ENCODE peak calls at places on chromosomes 7 and 10, in ten cellular contexts. W is colonic mucosa, U is tibial nerve, Q is neural progenitor cell, E is GM12865, I is brain microvascular endothelial cell, T is fibroblast of mammary gland, F is tibial artery, M is NB4, C is bronchial epithelial cell. K is an unnamed sample.

GRCh38 chr10:16751244-16751643 is 66.0 kb downstream of the RSU1 start:
- DNase-seq in T (no peak), M (no peak), E (no peak), I (no peak), W (no peak), F (no peak), Q (no peak), U (no peak), C (no peak), K (no peak)

GRCh38 chr7:157612664-157613561 is 276.1 kb downstream of the DNAJB6 start:
- DNase-seq in C (no peak), F (peak; percentile 21), U (no peak), E (no peak), Q (peak; percentile 31), M (peak; percentile 99), I (peak; percentile 15), W (peak; percentile 29), T (peak; percentile 16), K (peak; percentile 13)

GRCh38 chr10:103668351-103669242 is 175.1 kb downstream of the NEURL1 start:
- DNase-seq in U (peak; percentile 65), W (peak; percentile 52), M (peak; percentile 81), C (no peak), F (peak; percentile 82), E (no peak), Q (peak; percentile 45), T (peak; percentile 64), I (peak; percentile 47), K (peak; percentile 89)

GRCh38 chr7:130352335-130353074 is 7.9 kb downstream of the CPA5 start:
- DNase-seq in W (no peak), I (peak; percentile 10), U (no peak), T (peak; percentile 72), M (no peak), E (no peak), Q (peak; percentile 45), C (peak; percentile 65), F (no peak), K (peak; percentile 53)

GRCh38 chr10:117074621-117075020 is 63.4 kb downstream of the VAX1 start:
- DNase-seq in U (no peak), C (peak; percentile 18), T (no peak), M (no peak), W (peak; percentile 31), F (no peak), Q (peak; percentile 33), I (no peak), E (no peak), K (no peak)

GRCh38 chr10:86918022-86918471 is 39.4 kb downstream of the MMRN2 start:
- DNase-seq in U (no peak), C (peak; percentile 27), F (no peak), Q (no peak), I (no peak), T (peak; percentile 59), E (no peak), W (no peak), M (no peak), K (no peak)

GRCh38 chr10:133212853-133213494 is 17.0 kb upstream of the UTF1 start:
- DNase-seq in W (no peak), C (no peak), M (no peak), I (no peak), U (no peak), F (no peak), Q (no peak), T (no peak), E (no peak), K (no peak)

GRCh38 chr10:1278304-1278703 is 222.1 kb downstream of the WDR37 start:
- DNase-seq in W (no peak), F (no peak), I (no peak), C (no peak), Q (no peak), E (no peak), U (no peak), T (no peak), M (no peak), K (no peak)

GRCh38 chr7:105794741-105795729 is 81.4 kb downstream of the ATXN7L1 start:
- DNase-seq in I (no peak), F (no peak), C (peak; percentile 89), U (peak; percentile 27), W (peak; percentile 25), T (peak; percentile 80), M (no peak), E (no peak), Q (no peak), K (peak; percentile 89)
- TF ChIP-seq CTCF in I (no peak), F (no peak), C (no peak), U (no peak), W (no peak), T (no peak), M (no peak), E (no peak), Q (no peak), K (no peak)

GRCh38 chr7:139230774-139231512 is at the start of gene UBN2:
- DNase-seq in M (peak; percentile 100), C (peak; percentile 94), U (peak; percentile 91), W (peak; percentile 98), I (peak; percentile 97), T (peak; percentile 96), Q (peak; percentile 98), E (peak; percentile 98), F (peak; percentile 96), K (peak; percentile 96)
- H3K4me3 ChIP-seq in M (peak within 1 kb of the TSS; percentile 82), C (peak within 1 kb of the TSS; percentile 92), U (peak within 1 kb of the TSS; percentile 93), W (peak within 1 kb of the TSS; percentile 89), I (peak within 1 kb of the TSS; percentile 94), T (peak within 1 kb of the TSS; percentile 93), Q (peak within 1 kb of the TSS; percentile 97), E (peak within 1 kb of the TSS; percentile 65), F (peak within 1 kb of the TSS; percentile 70), K (peak within 1 kb of the TSS; percentile 81)

GRCh38 chr10:18400201-18400910 is 251.0 kb downstream of the NSUN6 start:
- DNase-seq in F (no peak), E (peak; percentile 5), M (no peak), U (no peak), Q (peak; percentile 44), I (no peak), C (no peak), T (no peak), W (peak; percentile 88), K (peak; percentile 10)

GRCh38 chr10:18399158-18399557 is 252.2 kb downstream of the NSUN6 start:
- DNase-seq in C (no peak), E (no peak), W (no peak), I (no peak), T (no peak), U (no peak), Q (no peak), F (no peak), M (no peak), K (no peak)

GRCh38 chr10:18401416-18402195 is 249.8 kb downstream of the NSUN6 start:
- DNase-seq in E (no peak), W (no peak), C (no peak), U (no peak), F (no peak), M (no peak), T (no peak), Q (no peak), I (no peak), K (no peak)

GRCh38 chr10:18400911-18401260 is 250.5 kb downstream of the NSUN6 start:
- DNase-seq in I (no peak), T (no peak), C (no peak), F (no peak), Q (peak; percentile 59), U (no peak), W (peak; percentile 41), M (no peak), E (no peak), K (no peak)

DNA sequence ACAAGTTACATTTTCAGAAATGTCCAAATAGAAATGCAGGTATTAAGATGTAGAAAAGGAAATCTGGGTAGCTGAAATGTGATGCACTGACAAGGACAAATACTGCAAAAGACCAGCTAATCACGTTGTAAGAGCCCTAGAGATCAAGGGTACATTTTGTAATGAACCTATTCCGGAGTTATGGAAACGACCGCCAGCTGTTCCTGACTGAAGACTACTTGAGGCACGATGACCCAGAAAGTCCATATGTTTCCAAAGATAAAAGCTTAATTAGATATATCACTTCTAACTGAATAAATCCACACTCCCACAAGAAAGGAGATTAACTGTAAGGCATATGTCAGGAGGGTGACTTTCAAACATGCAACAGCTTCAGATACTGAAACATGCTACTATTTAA is 253.5 kb downstream of the NSUN6 start:
- DNase-seq in M (no peak), W (no peak), F (no peak), I (no peak), E (no peak), Q (no peak), T (no peak), U (no peak), C (no peak), K (no peak)
- TF ChIP-seq CTCF in M (no peak), W (no peak), F (no peak), I (no peak), E (no peak), Q (no peak), T (no peak), U (no peak), C (no peak), K (no peak)

GRCh38 chr10:118843647-118844265 is 89.0 kb upstream of the CACUL1 start:
- DNase-seq in M (no peak), F (no peak), U (no peak), T (no peak), C (no peak), Q (no peak), E (no peak), I (no peak), W (no peak), K (no peak)

GRCh38 chr10:118842826-118843624 is 88.3 kb upstream of the CACUL1 start:
- DNase-seq in E (no peak), I (no peak), M (peak; percentile 20), U (no peak), T (no peak), Q (no peak), C (no peak), F (no peak), W (no peak), K (no peak)

GRCh38 chr10:118841881-118842605 is 87.3 kb upstream of the CACUL1 start:
- DNase-seq in C (no peak), I (no peak), U (no peak), Q (no peak), T (no peak), E (no peak), F (no peak), W (no peak), M (no peak), K (no peak)

GRCh38 chr10:118845776-118846175 is 91.0 kb upstream of the CACUL1 start:
- DNase-seq in I (no peak), C (peak; percentile 85), E (no peak), W (no peak), F (no peak), M (no peak), T (no peak), Q (no peak), U (no peak), K (no peak)

DNA sequence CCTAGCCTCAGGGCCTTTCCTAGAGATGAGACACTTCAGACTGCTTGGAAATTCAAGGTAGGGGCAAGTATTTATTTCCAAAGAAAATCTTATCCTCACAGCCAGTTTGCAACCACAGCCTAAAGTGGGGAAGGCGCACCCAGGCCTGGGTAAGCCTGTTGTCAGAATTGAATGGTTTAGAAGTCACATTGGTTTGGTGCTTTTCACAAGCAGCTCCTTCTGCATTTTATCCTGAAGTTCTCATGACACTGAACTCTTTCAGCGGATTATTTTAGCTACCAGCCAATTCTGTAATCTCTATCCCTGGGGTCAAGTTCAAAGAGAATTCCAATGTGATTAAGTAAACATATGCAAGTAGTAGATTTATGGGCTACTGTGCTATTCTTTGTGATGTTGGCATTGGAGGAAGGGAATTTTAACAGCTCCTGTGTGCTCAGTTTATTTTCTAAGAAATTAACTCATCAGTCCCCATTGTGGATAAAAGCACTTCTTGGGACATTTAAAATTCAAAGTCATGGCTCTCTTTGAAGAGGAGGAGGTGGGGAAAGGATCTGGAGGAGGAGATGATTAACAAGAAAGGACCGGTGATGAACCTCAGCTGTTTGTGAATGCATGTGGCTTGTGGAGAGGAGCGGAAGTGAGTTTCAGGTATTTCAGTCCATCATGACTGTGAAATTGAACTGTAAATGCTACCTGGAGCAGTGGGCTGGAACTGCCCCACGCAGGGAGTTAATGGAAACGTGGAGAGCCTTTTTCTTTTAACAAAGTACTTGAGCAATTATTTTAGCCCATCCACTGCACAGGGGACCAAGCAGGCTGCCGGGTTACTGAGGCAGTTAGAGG is 90.2 kb upstream of the CACUL1 start:
- DNase-seq in W (no peak), F (no peak), T (no peak), E (no peak), Q (no peak), C (peak; percentile 75), U (no peak), M (no peak), I (no peak), K (no peak)
- H3K4me3 ChIP-seq in W (no peak overlapping the region), F (no peak overlapping the region), T (no peak overlapping the region), E (no peak overlapping the region), Q (no peak overlapping the region), C (no peak overlapping the region), U (no peak overlapping the region), M (no peak overlapping the region), I (no peak overlapping the region), K (no peak overlapping the region)